ENCODE peak calls at places on chromosomes 16 and 17, in nine cellular contexts. One of them, this sample, is unnamed.

GRCh38 chr16:80618862-80619648 is 78.3 kb downstream of the DYNLRB2 start:
- DNase-seq in ELR: no peak
- DNase-seq in nephron progenitor cell: no peak
- DNase-seq in Caco-2: no peak
- DNase-seq in AG04450: no peak
- DNase-seq in HTR-8/SVneo: no peak
- DNase-seq in HT1080: no peak
- DNase-seq in activated effector memory CD4-positive, alpha-beta T cell treated with anti-CD3 and anti-CD28 coated beads, Interleukin-2, amount 50 U/mL, for 16 hours: no peak
- DNase-seq in H4: no peak
- DNase-seq in this sample: no peak

GRCh38 chr17:33725675-33726271 is 432.7 kb upstream of the ASIC2 start:
- DNase-seq in ELR: peak; percentile 30
- DNase-seq in activated effector memory CD4-positive, alpha-beta T cell treated with anti-CD3 and anti-CD28 coated beads, Interleukin-2, amount 50 U/mL, for 16 hours: no peak
- DNase-seq in HT1080: peak; percentile 17
- DNase-seq in Caco-2: peak; percentile 48
- DNase-seq in H4: no peak
- DNase-seq in nephron progenitor cell: peak; percentile 74
- DNase-seq in AG04450: no peak
- DNase-seq in HTR-8/SVneo: peak; percentile 15
- DNase-seq in this sample: peak; percentile 24

GRCh38 chr17:19812407-19812806 is 55.3 kb downstream of the ULK2 start:
- DNase-seq in activated effector memory CD4-positive, alpha-beta T cell treated with anti-CD3 and anti-CD28 coated beads, Interleukin-2, amount 50 U/mL, for 16 hours: no peak
- DNase-seq in nephron progenitor cell: no peak
- DNase-seq in ELR: peak; percentile 12
- DNase-seq in H4: no peak
- DNase-seq in HT1080: no peak
- DNase-seq in AG04450: no peak
- DNase-seq in Caco-2: no peak
- DNase-seq in HTR-8/SVneo: no peak
- DNase-seq in this sample: peak; percentile 38

GRCh38 chr17:77089118-77089477 is 51.7 kb upstream of the SEC14L1 start:
- DNase-seq in AG04450: no peak
- DNase-seq in Caco-2: no peak
- DNase-seq in HT1080: no peak
- DNase-seq in ELR: peak; percentile 34
- DNase-seq in nephron progenitor cell: no peak
- DNase-seq in activated effector memory CD4-positive, alpha-beta T cell treated with anti-CD3 and anti-CD28 coated beads, Interleukin-2, amount 50 U/mL, for 16 hours: no peak
- DNase-seq in HTR-8/SVneo: no peak
- DNase-seq in H4: no peak
- DNase-seq in this sample: peak; percentile 30

GRCh38 chr16:66382171-66382965 is 15.9 kb downstream of the CDH5 start:
- DNase-seq in ELR: peak; percentile 99
- DNase-seq in activated effector memory CD4-positive, alpha-beta T cell treated with anti-CD3 and anti-CD28 coated beads, Interleukin-2, amount 50 U/mL, for 16 hours: no peak
- DNase-seq in Caco-2: no peak
- DNase-seq in nephron progenitor cell: no peak
- DNase-seq in AG04450: peak; percentile 13
- DNase-seq in HTR-8/SVneo: peak; percentile 83
- DNase-seq in H4: peak; percentile 73
- DNase-seq in HT1080: peak; percentile 97
- DNase-seq in this sample: peak; percentile 98

GRCh38 chr17:7414837-7415236 is 5.3 kb upstream of the SPEM1 start:
- DNase-seq in HTR-8/SVneo: no peak
- DNase-seq in ELR: no peak
- DNase-seq in H4: no peak
- DNase-seq in HT1080: no peak
- DNase-seq in nephron progenitor cell: no peak
- DNase-seq in AG04450: no peak
- DNase-seq in activated effector memory CD4-positive, alpha-beta T cell treated with anti-CD3 and anti-CD28 coated beads, Interleukin-2, amount 50 U/mL, for 16 hours: no peak
- DNase-seq in Caco-2: no peak
- DNase-seq in this sample: no peak

GRCh38 chr17:81961554-81962498 is 839 bp upstream of the NOTUM start:
- DNase-seq in AG04450: no peak
- DNase-seq in HT1080: no peak
- DNase-seq in Caco-2: no peak
- DNase-seq in ELR: no peak
- DNase-seq in HTR-8/SVneo: no peak
- DNase-seq in H4: no peak
- DNase-seq in nephron progenitor cell: peak; percentile 50
- DNase-seq in activated effector memory CD4-positive, alpha-beta T cell treated with anti-CD3 and anti-CD28 coated beads, Interleukin-2, amount 50 U/mL, for 16 hours: no peak
- DNase-seq in this sample: no peak

GRCh38 chr17:73210002-73210678 is 17.3 kb downstream of the COG1 start:
- DNase-seq in H4: no peak
- DNase-seq in ELR: peak; percentile 62
- DNase-seq in Caco-2: no peak
- DNase-seq in AG04450: no peak
- DNase-seq in nephron progenitor cell: no peak
- DNase-seq in activated effector memory CD4-positive, alpha-beta T cell treated with anti-CD3 and anti-CD28 coated beads, Interleukin-2, amount 50 U/mL, for 16 hours: no peak
- DNase-seq in HTR-8/SVneo: peak; percentile 32
- DNase-seq in HT1080: peak; percentile 31
- DNase-seq in this sample: no peak

GRCh38 chr17:54277868-54278267 is 455.1 kb downstream of the KIF2B start:
- DNase-seq in H4: no peak
- DNase-seq in ELR: no peak
- DNase-seq in AG04450: no peak
- DNase-seq in activated effector memory CD4-positive, alpha-beta T cell treated with anti-CD3 and anti-CD28 coated beads, Interleukin-2, amount 50 U/mL, for 16 hours: no peak
- DNase-seq in nephron progenitor cell: no peak
- DNase-seq in HT1080: no peak
- DNase-seq in HTR-8/SVneo: no peak
- DNase-seq in Caco-2: no peak
- DNase-seq in this sample: no peak

GRCh38 chr16:75471723-75472634 is 7.5 kb upstream of the TMEM170A start:
- DNase-seq in HT1080: peak; percentile 53
- DNase-seq in nephron progenitor cell: peak; percentile 45
- DNase-seq in H4: peak; percentile 45
- DNase-seq in HTR-8/SVneo: peak; percentile 89
- DNase-seq in AG04450: peak; percentile 24
- DNase-seq in ELR: peak; percentile 78
- DNase-seq in activated effector memory CD4-positive, alpha-beta T cell treated with anti-CD3 and anti-CD28 coated beads, Interleukin-2, amount 50 U/mL, for 16 hours: peak; percentile 72
- DNase-seq in Caco-2: no peak
- DNase-seq in this sample: peak; percentile 67

GRCh38 chr17:47218896-47219430 is 9.8 kb downstream of the MYL4 start:
- DNase-seq in nephron progenitor cell: no peak
- DNase-seq in ELR: no peak
- DNase-seq in AG04450: no peak
- DNase-seq in activated effector memory CD4-positive, alpha-beta T cell treated with anti-CD3 and anti-CD28 coated beads, Interleukin-2, amount 50 U/mL, for 16 hours: no peak
- DNase-seq in H4: no peak
- DNase-seq in HT1080: no peak
- DNase-seq in Caco-2: no peak
- DNase-seq in HTR-8/SVneo: no peak
- DNase-seq in this sample: peak; percentile 44

GRCh38 chr16:84322749-84323148 is 28.1 kb downstream of the WFDC1 start:
- DNase-seq in H4: no peak
- DNase-seq in AG04450: no peak
- DNase-seq in HT1080: no peak
- DNase-seq in ELR: no peak
- DNase-seq in activated effector memory CD4-positive, alpha-beta T cell treated with anti-CD3 and anti-CD28 coated beads, Interleukin-2, amount 50 U/mL, for 16 hours: no peak
- DNase-seq in Caco-2: no peak
- DNase-seq in HTR-8/SVneo: no peak
- DNase-seq in nephron progenitor cell: no peak
- DNase-seq in this sample: no peak

GRCh38 chr17:17741346-17742023 is 60.2 kb downstream of the RAI1 start:
- DNase-seq in ELR: no peak
- DNase-seq in activated effector memory CD4-positive, alpha-beta T cell treated with anti-CD3 and anti-CD28 coated beads, Interleukin-2, amount 50 U/mL, for 16 hours: no peak
- DNase-seq in Caco-2: no peak
- DNase-seq in HT1080: no peak
- DNase-seq in AG04450: no peak
- DNase-seq in nephron progenitor cell: peak; percentile 48
- DNase-seq in H4: no peak
- DNase-seq in HTR-8/SVneo: no peak
- DNase-seq in this sample: peak; percentile 26

GRCh38 chr17:79089720-79090502 is 15.3 kb downstream of the ENGASE start:
- DNase-seq in nephron progenitor cell: no peak
- DNase-seq in AG04450: no peak
- DNase-seq in Caco-2: no peak
- DNase-seq in HT1080: no peak
- DNase-seq in activated effector memory CD4-positive, alpha-beta T cell treated with anti-CD3 and anti-CD28 coated beads, Interleukin-2, amount 50 U/mL, for 16 hours: no peak
- DNase-seq in ELR: peak; percentile 23
- DNase-seq in HTR-8/SVneo: no peak
- DNase-seq in H4: no peak
- DNase-seq in this sample: no peak

GRCh38 chr17:8121531-8122390 is 2.1 kb downstream of the HES7 start:
- DNase-seq in H4: no peak
- DNase-seq in HTR-8/SVneo: peak; percentile 63
- DNase-seq in AG04450: no peak
- DNase-seq in nephron progenitor cell: peak; percentile 84
- DNase-seq in activated effector memory CD4-positive, alpha-beta T cell treated with anti-CD3 and anti-CD28 coated beads, Interleukin-2, amount 50 U/mL, for 16 hours: peak; percentile 77
- DNase-seq in Caco-2: peak; percentile 52
- DNase-seq in ELR: peak; percentile 86
- DNase-seq in HT1080: peak; percentile 74
- DNase-seq in this sample: peak; percentile 58

GRCh38 chr17:53588317-53588716 is 234.4 kb upstream of the KIF2B start:
- DNase-seq in ELR: no peak
- DNase-seq in AG04450: no peak
- DNase-seq in HT1080: no peak
- DNase-seq in Caco-2: no peak
- DNase-seq in HTR-8/SVneo: no peak
- DNase-seq in H4: no peak
- DNase-seq in nephron progenitor cell: no peak
- DNase-seq in activated effector memory CD4-positive, alpha-beta T cell treated with anti-CD3 and anti-CD28 coated beads, Interleukin-2, amount 50 U/mL, for 16 hours: no peak
- DNase-seq in this sample: no peak

GRCh38 chr17:61495161-61495857 is 43.1 kb downstream of the TBX4 start:
- DNase-seq in Caco-2: no peak
- DNase-seq in nephron progenitor cell: no peak
- DNase-seq in ELR: peak; percentile 85
- DNase-seq in HTR-8/SVneo: peak; percentile 68
- DNase-seq in activated effector memory CD4-positive, alpha-beta T cell treated with anti-CD3 and anti-CD28 coated beads, Interleukin-2, amount 50 U/mL, for 16 hours: no peak
- DNase-seq in HT1080: peak; percentile 86
- DNase-seq in AG04450: no peak
- DNase-seq in H4: peak; percentile 38
- DNase-seq in this sample: peak; percentile 56

GRCh38 chr16:88681084-88681680 is 5.1 kb downstream of the SNAI3 start:
- DNase-seq in nephron progenitor cell: no peak
- DNase-seq in Caco-2: no peak
- DNase-seq in H4: no peak
- DNase-seq in HT1080: no peak
- DNase-seq in activated effector memory CD4-positive, alpha-beta T cell treated with anti-CD3 and anti-CD28 coated beads, Interleukin-2, amount 50 U/mL, for 16 hours: peak; percentile 81
- DNase-seq in AG04450: no peak
- DNase-seq in ELR: no peak
- DNase-seq in HTR-8/SVneo: no peak
- DNase-seq in this sample: no peak

GRCh38 chr17:66306413-66306812 is 4.0 kb downstream of the PRKCA start:
- DNase-seq in H4: no peak
- DNase-seq in activated effector memory CD4-positive, alpha-beta T cell treated with anti-CD3 and anti-CD28 coated beads, Interleukin-2, amount 50 U/mL, for 16 hours: no peak
- DNase-seq in HTR-8/SVneo: no peak
- DNase-seq in nephron progenitor cell: no peak
- DNase-seq in HT1080: no peak
- DNase-seq in AG04450: no peak
- DNase-seq in ELR: peak; percentile 74
- DNase-seq in Caco-2: no peak
- DNase-seq in this sample: peak; percentile 20

GRCh38 chr16:70162041-70162451 is 11.5 kb upstream of the CLEC18C start:
- DNase-seq in Caco-2: no peak
- DNase-seq in ELR: peak; percentile 87
- DNase-seq in H4: no peak
- DNase-seq in HT1080: peak; percentile 85
- DNase-seq in AG04450: peak; percentile 27
- DNase-seq in nephron progenitor cell: no peak
- DNase-seq in HTR-8/SVneo: peak; percentile 71
- DNase-seq in activated effector memory CD4-positive, alpha-beta T cell treated with anti-CD3 and anti-CD28 coated beads, Interleukin-2, amount 50 U/mL, for 16 hours: no peak
- DNase-seq in this sample: peak; percentile 60

GRCh38 chr17:43314582-43314981 is 80.8 kb upstream of the RNU2-1 start:
- DNase-seq in HTR-8/SVneo: peak; percentile 19
- DNase-seq in Caco-2: no peak
- DNase-seq in HT1080: peak; percentile 38
- DNase-seq in activated effector memory CD4-positive, alpha-beta T cell treated with anti-CD3 and anti-CD28 coated beads, Interleukin-2, amount 50 U/mL, for 16 hours: no peak
- DNase-seq in nephron progenitor cell: no peak
- DNase-seq in ELR: no peak
- DNase-seq in H4: no peak
- DNase-seq in AG04450: no peak
- DNase-seq in this sample: peak; percentile 42

GRCh38 chr17:64323774-64324173 is 60.7 kb upstream of the TEX2 start:
- DNase-seq in activated effector memory CD4-positive, alpha-beta T cell treated with anti-CD3 and anti-CD28 coated beads, Interleukin-2, amount 50 U/mL, for 16 hours: no peak
- DNase-seq in H4: no peak
- DNase-seq in HT1080: no peak
- DNase-seq in AG04450: no peak
- DNase-seq in HTR-8/SVneo: no peak
- DNase-seq in ELR: no peak
- DNase-seq in Caco-2: peak; percentile 54
- DNase-seq in nephron progenitor cell: no peak
- DNase-seq in this sample: no peak

GRCh38 chr17:71063559-71063958 is 894.2 kb downstream of the KCNJ2 start:
- DNase-seq in nephron progenitor cell: no peak
- DNase-seq in HT1080: no peak
- DNase-seq in Caco-2: no peak
- DNase-seq in HTR-8/SVneo: no peak
- DNase-seq in activated effector memory CD4-positive, alpha-beta T cell treated with anti-CD3 and anti-CD28 coated beads, Interleukin-2, amount 50 U/mL, for 16 hours: no peak
- DNase-seq in AG04450: no peak
- DNase-seq in H4: no peak
- DNase-seq in ELR: no peak
- DNase-seq in this sample: no peak

GRCh38 chr16:19601083-19601976 is 45.8 kb downstream of the VPS35L start:
- DNase-seq in HTR-8/SVneo: peak; percentile 11
- DNase-seq in HT1080: peak; percentile 3
- DNase-seq in H4: peak; percentile 15
- DNase-seq in AG04450: no peak
- DNase-seq in activated effector memory CD4-positive, alpha-beta T cell treated with anti-CD3 and anti-CD28 coated beads, Interleukin-2, amount 50 U/mL, for 16 hours: no peak
- DNase-seq in ELR: peak; percentile 43
- DNase-seq in nephron progenitor cell: peak; percentile 36
- DNase-seq in Caco-2: no peak
- DNase-seq in this sample: peak; percentile 60

GRCh38 chr17:67800495-67800928 is 24.8 kb upstream of the BPTF start:
- DNase-seq in nephron progenitor cell: peak; percentile 70
- DNase-seq in H4: peak; percentile 54
- DNase-seq in HT1080: peak; percentile 67
- DNase-seq in Caco-2: peak; percentile 76
- DNase-seq in AG04450: peak; percentile 26
- DNase-seq in HTR-8/SVneo: peak; percentile 88
- DNase-seq in ELR: peak; percentile 84
- DNase-seq in activated effector memory CD4-positive, alpha-beta T cell treated with anti-CD3 and anti-CD28 coated beads, Interleukin-2, amount 50 U/mL, for 16 hours: peak; percentile 78
- DNase-seq in this sample: peak; percentile 85